ENCODE peak calls at places on chromosomes 16 and 17, in six cellular contexts. Y is AG04450, H is GM10248, F is adrenal gland, O is H9, L is endothelial cell. J is an unnamed sample.

GRCh38 chr16:75087040-75087979 is 29.3 kb downstream of the LDHD start:
- DNase-seq in O (no peak), Y (peak; percentile 87), H (no peak), F (no peak), L (peak; percentile 35), J (peak; percentile 27)

GRCh38 chr17:78341559-78342437 is 18.1 kb downstream of the SOCS3 start:
- DNase-seq in H (peak; percentile 50), F (peak; percentile 77), O (peak; percentile 72), L (peak; percentile 76), Y (no peak), J (peak; percentile 72)

GRCh38 chr17:8954339-8954738 is 11.2 kb downstream of the PIK3R5 start:
- DNase-seq in L (no peak), H (peak; percentile 68), Y (no peak), F (peak; percentile 57), O (peak; percentile 84), J (no peak)

GRCh38 chr17:1460233-1460632 is 4.2 kb upstream of the CRK start:
- DNase-seq in O (no peak), Y (no peak), L (no peak), H (no peak), F (peak; percentile 91), J (peak; percentile 50)

GRCh38 chr16:80226499-80226898 is 314.3 kb upstream of the DYNLRB2 start:
- DNase-seq in Y (no peak), H (no peak), F (no peak), L (no peak), O (no peak), J (no peak)

GRCh38 chr16:14309906-14310305 is 238.8 kb downstream of the MRTFB start:
- DNase-seq in F (peak; percentile 58), L (no peak), H (no peak), Y (no peak), O (no peak), J (peak; percentile 98)

GRCh38 chr17:19781488-19782458 is 33.7 kb upstream of the ALDH3A1 start:
- DNase-seq in L (no peak), Y (no peak), O (no peak), H (no peak), F (no peak), J (no peak)

GRCh38 chr16:56749806-56750491 is 20.0 kb downstream of the NUP93 start:
- DNase-seq in H (no peak), L (no peak), F (no peak), Y (no peak), O (no peak), J (no peak)

GRCh38 chr16:12318661-12319463 is 342.3 kb downstream of the SNX29 start:
- DNase-seq in F (no peak), Y (no peak), O (no peak), L (no peak), H (no peak), J (no peak)

GRCh38 chr16:15498427-15499175 is 64.2 kb downstream of the BMERB1 start:
- DNase-seq in H (no peak), Y (no peak), L (no peak), F (no peak), O (no peak), J (no peak)

GRCh38 chr16:12311309-12311708 is 334.8 kb downstream of the SNX29 start:
- DNase-seq in O (peak; percentile 77), H (no peak), Y (no peak), F (no peak), L (peak; percentile 20), J (no peak)

GRCh38 chr17:81901167-81902022 is 643 bp upstream of the NPB start:
- DNase-seq in L (no peak), H (no peak), F (no peak), Y (no peak), O (no peak), J (no peak)

GRCh38 chr16:57735755-57736418 is at the start of gene KATNB1:
- DNase-seq in Y (no peak), O (no peak), H (no peak), L (no peak), F (no peak), J (no peak)

GRCh38 chr17:38602453-38602852 is 3.3 kb downstream of the SRCIN1 start:
- DNase-seq in O (no peak), F (no peak), L (no peak), Y (no peak), H (no peak), J (no peak)

GRCh38 chr16:29816694-29817441 is 916 bp downstream of the PAGR1 start:
- DNase-seq in Y (no peak), H (peak; percentile 53), L (peak; percentile 48), O (peak; percentile 67), F (peak; percentile 83), J (peak; percentile 55)

GRCh38 chr16:89037261-89038152 is 56.1 kb upstream of the ACSF3 start:
- DNase-seq in L (peak; percentile 83), H (peak; percentile 65), Y (no peak), F (peak; percentile 29), O (peak; percentile 74), J (peak; percentile 32)

GRCh38 chr16:69260019-69260418 is 51.1 kb upstream of the VPS4A start:
- DNase-seq in Y (no peak), O (peak; percentile 29), H (no peak), F (no peak), L (no peak), J (no peak)

GRCh38 chr17:1197379-1197778 is 17.6 kb upstream of the ABR start:
- DNase-seq in H (no peak), O (no peak), F (peak; percentile 40), Y (no peak), L (no peak), J (no peak)

DNA sequence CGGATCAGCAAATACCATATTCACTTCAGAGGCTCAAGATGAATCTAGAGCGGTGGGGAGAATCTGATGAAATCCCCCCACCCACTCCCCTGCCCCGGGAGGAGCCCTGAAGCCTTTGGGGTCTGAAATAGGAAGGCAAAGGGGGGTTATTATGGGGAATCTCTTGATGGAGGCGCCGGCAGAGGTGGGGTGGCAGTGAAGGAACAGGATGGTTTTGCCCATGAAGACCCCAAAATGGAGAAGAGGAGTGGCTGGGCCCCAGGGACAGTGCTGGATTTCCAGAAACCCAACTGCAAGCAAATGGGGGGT is 637 bp downstream of the WNT3 start:
- DNase-seq in H (no peak), O (no peak), F (no peak), L (no peak), Y (no peak), J (no peak)
- TF ChIP-seq CTCF in H (no peak), O (no peak), F (no peak), L (no peak), Y (no peak), J (no peak)

DNA sequence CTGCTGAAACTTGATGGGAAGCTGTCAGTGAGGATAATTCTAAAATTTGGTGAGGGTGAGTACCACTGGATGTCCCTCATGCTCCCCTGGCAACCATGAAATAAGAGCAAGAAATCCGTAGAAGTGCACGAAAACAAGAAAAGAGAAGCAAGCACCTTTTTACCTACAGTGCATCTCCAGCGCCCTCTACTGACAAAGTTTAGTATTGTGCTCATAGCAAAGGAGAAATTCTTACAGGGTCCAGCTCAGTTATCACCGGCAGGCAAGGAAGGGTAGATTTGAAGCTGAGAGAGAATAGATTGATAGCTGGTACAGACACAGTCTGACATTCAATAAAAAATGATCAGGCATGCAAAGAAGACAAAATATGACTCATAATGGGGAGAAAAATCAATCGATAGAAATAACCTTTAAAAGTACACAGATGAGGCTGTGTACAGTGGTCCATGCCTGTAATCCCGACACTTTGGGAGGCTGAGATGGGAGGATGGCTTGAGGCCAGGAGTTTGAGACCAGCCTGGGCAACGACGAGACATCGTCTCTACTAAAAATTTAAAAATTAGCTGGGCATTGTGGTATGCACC is 28.3 kb upstream of the TEX2 start:
- DNase-seq in F (no peak), H (no peak), L (peak; percentile 27), O (no peak), Y (no peak), J (peak; percentile 13)
- TF ChIP-seq CTCF in F (no peak), H (no peak), L (peak; percentile 73), O (peak; percentile 66), Y (peak; percentile 40), J (peak; percentile 41)

GRCh38 chr17:75927286-75927922 is 13.4 kb downstream of the FBF1 start:
- DNase-seq in O (peak; percentile 80), L (peak; percentile 52), F (no peak), Y (no peak), H (peak; percentile 65), J (peak; percentile 74)
- TF ChIP-seq CTCF in O (peak; percentile 77), L (peak; percentile 62), F (no peak), Y (peak; percentile 23), H (peak; percentile 24), J (peak; percentile 61)

GRCh38 chr16:87144232-87144631 is 173.0 kb downstream of the C16orf95 start:
- DNase-seq in H (no peak), L (no peak), F (no peak), Y (no peak), O (no peak), J (no peak)

GRCh38 chr16:87149051-87149450 is 168.1 kb downstream of the C16orf95 start:
- DNase-seq in L (no peak), F (no peak), O (no peak), Y (no peak), H (no peak), J (no peak)

GRCh38 chr16:87146676-87147075 is 170.5 kb downstream of the C16orf95 start:
- DNase-seq in L (no peak), Y (no peak), O (no peak), H (no peak), F (no peak), J (no peak)

GRCh38 chr16:87143661-87144121 is 173.5 kb downstream of the C16orf95 start:
- DNase-seq in O (peak; percentile 52), F (no peak), H (no peak), Y (no peak), L (no peak), J (no peak)

DNA sequence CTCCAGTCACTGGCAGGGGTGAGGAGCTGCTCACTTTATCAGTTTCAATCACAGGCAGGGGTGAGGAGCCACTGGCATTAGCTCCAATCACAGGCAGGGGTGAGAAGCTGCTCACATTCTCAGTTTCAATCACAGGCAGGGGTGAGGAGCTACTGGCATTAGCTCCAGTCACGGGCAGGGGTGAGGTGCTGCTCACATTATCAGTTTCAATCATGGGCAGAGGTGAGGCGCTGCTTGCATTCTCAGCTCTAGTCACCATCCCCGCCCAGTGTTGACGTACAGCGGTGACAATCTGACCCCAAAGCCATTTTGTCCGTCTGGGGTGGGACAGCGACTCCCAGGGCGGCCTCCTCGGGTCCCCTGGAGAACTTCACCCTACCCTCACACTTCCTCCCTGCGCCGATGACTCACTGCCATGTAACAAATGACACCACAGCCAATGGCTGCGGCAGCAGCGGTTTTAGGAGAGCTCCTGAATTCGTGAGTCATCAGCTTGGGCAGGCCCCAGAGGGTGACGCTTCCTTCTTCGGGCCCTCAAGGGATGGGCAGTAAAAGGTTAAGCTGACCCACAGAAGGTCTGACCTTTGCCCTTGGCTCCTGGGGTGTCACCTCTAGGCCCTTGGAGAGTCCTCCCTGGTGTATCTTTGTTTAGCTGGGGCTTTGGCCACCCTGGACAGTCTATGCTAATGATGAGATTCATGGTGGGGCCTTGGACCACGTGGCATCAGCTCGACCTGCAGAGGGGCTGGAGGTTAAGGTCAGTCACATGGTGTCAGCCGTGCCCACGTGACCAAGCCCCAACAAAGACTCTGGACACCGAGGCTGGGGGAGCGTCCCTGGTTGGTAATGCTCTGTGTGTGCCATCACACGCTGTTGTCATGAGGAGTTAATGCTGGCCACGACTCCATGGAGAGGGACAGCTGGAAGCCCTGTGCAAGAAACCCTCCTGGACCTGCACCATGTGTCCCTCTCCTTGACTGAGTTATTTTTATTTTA is 171.7 kb downstream of the C16orf95 start:
- DNase-seq in Y (no peak), L (no peak), H (no peak), O (no peak), F (no peak), J (no peak)
- TF ChIP-seq CTCF in Y (no peak), L (no peak), H (no peak), O (no peak), F (no peak), J (no peak)

J was measured in epithelial cell of esophagus.